ENCODE peak calls at places on chromosomes 5 and 9, in six cellular contexts. P is WERI-Rb-1, I is left ventricle myocardium inferior, W is pancreas, H is PC-9, N is trophoblast cell. Q is an unnamed sample. For H3K9me3, the result is how much of the 10 kb centered on the place peaks cover.

GRCh38 chr9:91492237-91492636 is 68.6 kb upstream of the NFIL3 start:
- DNase-seq in P (no peak), I (no peak), W (no peak), H (no peak), N (no peak), Q (no peak)

GRCh38 chr5:82820958-82821880 is 256.0 kb downstream of the TMEM167A start:
- DNase-seq in P (no peak), I (no peak), W (no peak), H (no peak), N (no peak), Q (no peak)

GRCh38 chr5:146580237-146580636 is 64.2 kb upstream of the GPR151 start:
- DNase-seq in P (no peak), I (no peak), W (no peak), H (no peak), N (no peak), Q (no peak)

GRCh38 chr9:93052791-93053540 is 5.5 kb upstream of the SUSD3 start:
- DNase-seq in P (peak), I (no peak), W (no peak), H (no peak), N (no peak), Q (no peak)

GRCh38 chr5:119327018-119327417 is 28.8 kb upstream of the TNFAIP8 start:
- DNase-seq in P (no peak), I (no peak), W (no peak), H (no peak), N (peak), Q (no peak)

GRCh38 chr9:6307551-6308096 is 20.6 kb upstream of the TPD52L3 start:
- DNase-seq in P (no peak), I (no peak), W (no peak), H (no peak), N (no peak), Q (no peak)

GRCh38 chr5:179343902-179344300 is 1.4 kb downstream of the ADAMTS2 start:
- DNase-seq in P (peak), I (no peak), W (no peak), H (no peak), N (peak), Q (no peak)

GRCh38 chr9:81074261-81074660 is 615.1 kb downstream of the TLE1 start:
- DNase-seq in P (no peak), I (no peak), W (no peak), H (no peak), N (no peak), Q (no peak)

GRCh38 chr5:143241892-143242291 is 161.6 kb downstream of the NR3C1 start:
- DNase-seq in P (no peak), I (no peak), W (no peak), H (peak), N (no peak), Q (no peak)

GRCh38 chr9:136846376-136847064 is 2.7 kb upstream of the PHPT1 start:
- DNase-seq in P (no peak), I (no peak), W (no peak), H (no peak), N (peak), Q (no peak)

GRCh38 chr5:151699071-151699901 is 12.6 kb upstream of the SPARC start:
- DNase-seq in P (no peak), I (peak), W (peak), H (no peak), N (peak), Q (no peak)

GRCh38 chr5:169602535-169602934 is 19.0 kb downstream of the SPDL1 start:
- DNase-seq in P (no peak), I (no peak), W (no peak), H (no peak), N (no peak), Q (no peak)

GRCh38 chr5:14097998-14098471 is 45.1 kb upstream of the TRIO start:
- DNase-seq in P (no peak), I (no peak), W (no peak), H (no peak), N (peak), Q (no peak)

GRCh38 chr5:53173083-53173482 is 63.5 kb upstream of the MOCS2 start:
- DNase-seq in P (no peak), I (no peak), W (no peak), H (no peak), N (no peak), Q (no peak)

GRCh38 chr5:175709276-175709781 is 51.5 kb downstream of the HRH2 start:
- DNase-seq in P (no peak), I (no peak), W (no peak), H (no peak), N (no peak), Q (no peak)

GRCh38 chr5:132456553-132457361 is 33.8 kb downstream of the IRF1 start:
- DNase-seq in P (no peak), I (peak), W (no peak), H (no peak), N (peak), Q (peak)

GRCh38 chr5:123819401-123819800 is 307.4 kb downstream of the CSNK1G3 start:
- DNase-seq in P (no peak), I (no peak), W (no peak), H (peak), N (peak), Q (no peak)

GRCh38 chr5:126777257-126777973 is 479 bp downstream of the LMNB1 start:
- DNase-seq in P (peak), I (peak), W (peak), H (peak), N (peak), Q (peak)

GRCh38 chr9:90770927-90771326 is 30.7 kb upstream of the SYK start:
- DNase-seq in P (no peak), I (no peak), W (no peak), H (no peak), N (no peak), Q (no peak)

GRCh38 chr9:94174164-94174563 is 84.9 kb upstream of the ZNF169 start:
- DNase-seq in P (no peak), I (no peak), W (no peak), H (no peak), N (no peak), Q (no peak)

GRCh38 chr5:26535215-26535614 is 503.2 kb downstream of the CDH9 start:
- DNase-seq in P (no peak), I (no peak), W (no peak), H (no peak), N (no peak), Q (no peak)

GRCh38 chr9:29999645-30000044 is 2384.8 kb upstream of the ACO1 start:
- DNase-seq in P (no peak), I (no peak), W (no peak), H (no peak), N (no peak), Q (no peak)

GRCh38 chr5:105288946-105289345 is 1726.4 kb upstream of the NUDT12 start:
- DNase-seq in P (no peak), I (no peak), W (no peak), H (no peak), N (no peak), Q (no peak)

GRCh38 chr9:22148876-22149637 is 140.0 kb upstream of the CDKN2B start:
- DNase-seq in P (no peak), I (no peak), W (no peak), H (no peak), N (no peak), Q (no peak)

GRCh38 chr5:7392401-7393024 is 3.4 kb upstream of the ADCY2 start:
- DNase-seq in P (no peak), I (no peak), W (peak), H (no peak), N (peak), Q (no peak)

GRCh38 chr9:126613656-126614055 is at the start of gene LMX1B:
- DNase-seq in P (peak), I (peak), W (peak), H (no peak), N (no peak), Q (no peak)

GRCh38 chr9:126615791-126616447 is 2.2 kb downstream of the LMX1B start:
- DNase-seq in P (no peak), I (no peak), W (no peak), H (no peak), N (no peak), Q (no peak)

GRCh38 chr9:126614088-126614454 is 343 bp downstream of the LMX1B start:
- DNase-seq in P (no peak), I (no peak), W (no peak), H (no peak), N (no peak), Q (no peak)

GRCh38 chr9:126615251-126615790 is 1.6 kb downstream of the LMX1B start:
- DNase-seq in P (no peak), I (no peak), W (no peak), H (no peak), N (peak), Q (no peak)

GRCh38 chr9:126614455-126615248 is 924 bp downstream of the LMX1B start:
- DNase-seq in P (no peak), I (no peak), W (no peak), H (no peak), N (no peak), Q (no peak)
- H3K27ac ChIP-seq in P (no peak), I (no peak), W (no peak), H (no peak), N (no peak), Q (no peak)

DNA sequence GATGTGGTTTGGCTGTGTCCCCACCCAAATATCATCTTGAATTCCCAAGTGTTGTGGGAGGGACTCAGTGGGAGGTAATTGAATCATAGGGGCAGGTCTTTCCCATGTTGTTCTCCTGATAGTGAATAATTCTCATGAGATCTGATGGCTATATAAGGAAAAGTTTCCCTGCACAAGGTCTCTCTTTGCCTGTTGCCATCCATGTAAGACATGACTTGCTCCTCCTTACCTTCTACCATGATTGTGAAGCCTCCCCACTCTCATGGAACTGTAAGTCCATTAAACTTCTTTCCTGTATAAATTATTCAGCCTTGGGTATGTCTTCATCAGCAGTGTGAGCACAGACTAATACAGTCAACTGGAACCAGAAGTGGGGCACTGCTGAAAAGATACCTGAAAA is 262.4 kb upstream of the RFX3 start:
- DNase-seq in P (no peak), I (no peak), W (no peak), H (no peak), N (no peak), Q (no peak)
- H3K9me3 ChIP-seq in P (under half), I (under half), W (under half), H (under half), N (under half), Q (under half)

DNA sequence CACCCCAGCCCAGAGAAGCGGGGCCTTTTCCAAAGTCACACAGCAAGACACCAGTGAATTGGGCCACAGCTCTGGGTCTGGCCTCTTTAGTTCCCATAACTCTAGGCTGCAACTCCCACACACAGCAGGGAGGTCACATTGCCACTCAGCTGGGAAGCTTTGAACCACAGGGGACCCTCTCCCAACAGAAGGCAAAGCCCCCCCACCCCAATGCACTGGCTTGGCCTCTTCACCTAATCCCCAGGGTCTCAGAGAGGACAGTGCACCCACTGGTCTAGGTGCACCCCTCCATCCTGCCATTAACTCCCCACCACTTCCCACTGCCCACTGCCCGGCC is 156.7 kb upstream of the IER5L start:
- DNase-seq in P (no peak), I (no peak), W (no peak), H (no peak), N (peak), Q (no peak)
- H3K27ac ChIP-seq in P (peak), I (peak), W (peak), H (peak), N (peak), Q (no peak)

DNA sequence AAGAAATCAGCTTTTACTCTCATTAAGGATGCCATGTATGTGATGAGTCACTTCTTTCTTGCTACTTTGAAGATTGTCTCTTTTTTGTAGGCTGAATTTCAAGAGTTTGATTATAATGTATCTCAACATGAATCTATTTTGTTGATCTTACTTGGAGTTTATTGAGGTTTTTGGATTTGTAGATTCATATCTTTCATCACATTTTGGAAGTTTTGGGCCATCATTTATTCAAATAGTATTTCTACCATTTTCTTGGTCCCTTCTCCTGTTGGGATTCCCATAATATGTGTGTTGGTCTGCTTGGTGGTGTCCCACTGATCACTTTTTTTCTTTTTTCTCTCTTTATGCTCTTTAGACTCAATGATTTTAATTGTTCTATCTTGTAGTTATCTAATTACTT is 116.3 kb downstream of the CNTLN start:
- DNase-seq in P (no peak), I (no peak), W (no peak), H (no peak), N (no peak), Q (no peak)
- H3K9me3 ChIP-seq in P (under half), I (half or more), W (under half), H (under half), N (under half), Q (under half)